ENCODE peak calls at places on chromosome 22, in ten cellular contexts. G is transverse colon, V is prostate gland, I is right lobe of liver, Q is testis, Z is HCT116, U is K562, N is body of pancreas, S is ovary, E is endothelial cell of umbilical vein. C is an unnamed sample. For H3K4me1, the result is how much of the 10 kb centered on the place peaks cover.

GRCh38 chr22:19466848-19467752 is 11.9 kb downstream of the UFD1 start:
- DNase-seq in U (no peak), S (no peak), I (peak), Q (no peak), N (no peak), V (no peak), E (no peak), Z (no peak), G (no peak), C (no peak)

GRCh38 chr22:23884133-23884532 is 10.1 kb upstream of the MIF start:
- DNase-seq in I (no peak), Z (no peak), Q (no peak), U (no peak), V (no peak), N (no peak), G (no peak), E (no peak), S (no peak), C (no peak)

GRCh38 chr22:32324505-32325415 is 32.9 kb upstream of the RFPL3 start:
- DNase-seq in U (no peak), G (no peak), E (no peak), V (no peak), I (peak), S (no peak), Z (no peak), N (no peak), Q (peak), C (no peak)

GRCh38 chr22:25775501-25775900 is 33.5 kb downstream of the MYO18B start:
- DNase-seq in N (no peak), U (no peak), E (no peak), Q (no peak), I (no peak), Z (no peak), G (no peak), V (no peak), S (no peak), C (no peak)

GRCh38 chr22:37139762-37140161 is 10.0 kb downstream of the IL2RB start:
- DNase-seq in N (no peak), V (no peak), G (no peak), U (peak), S (no peak), Q (no peak), E (no peak), Z (no peak), I (no peak), C (no peak)

GRCh38 chr22:34096770-34097169 is 176.5 kb upstream of the LARGE1 start:
- DNase-seq in G (no peak), S (no peak), N (no peak), Z (no peak), I (no peak), V (no peak), E (no peak), Q (no peak), U (no peak), C (no peak)

GRCh38 chr22:22755778-22756100 is 111.3 kb downstream of the GGTLC2 start:
- DNase-seq in G (no peak), U (no peak), E (no peak), Q (no peak), S (no peak), Z (no peak), N (no peak), I (no peak), V (no peak), C (no peak)

GRCh38 chr22:24101966-24102365 is 79.3 kb upstream of the SUSD2 start:
- DNase-seq in N (no peak), Q (no peak), Z (no peak), S (no peak), G (no peak), V (no peak), U (no peak), E (no peak), I (peak), C (peak)

GRCh38 chr22:48254311-48254873 is 1491.9 kb downstream of the TBC1D22A start:
- DNase-seq in S (no peak), I (no peak), Z (no peak), V (peak), Q (peak), U (no peak), E (no peak), N (no peak), G (peak), C (no peak)

GRCh38 chr22:19852177-19852781 is 2.4 kb downstream of the GNB1L start:
- DNase-seq in S (no peak), N (no peak), Z (no peak), V (no peak), E (no peak), U (peak), I (no peak), G (no peak), Q (no peak), C (no peak)

DNA sequence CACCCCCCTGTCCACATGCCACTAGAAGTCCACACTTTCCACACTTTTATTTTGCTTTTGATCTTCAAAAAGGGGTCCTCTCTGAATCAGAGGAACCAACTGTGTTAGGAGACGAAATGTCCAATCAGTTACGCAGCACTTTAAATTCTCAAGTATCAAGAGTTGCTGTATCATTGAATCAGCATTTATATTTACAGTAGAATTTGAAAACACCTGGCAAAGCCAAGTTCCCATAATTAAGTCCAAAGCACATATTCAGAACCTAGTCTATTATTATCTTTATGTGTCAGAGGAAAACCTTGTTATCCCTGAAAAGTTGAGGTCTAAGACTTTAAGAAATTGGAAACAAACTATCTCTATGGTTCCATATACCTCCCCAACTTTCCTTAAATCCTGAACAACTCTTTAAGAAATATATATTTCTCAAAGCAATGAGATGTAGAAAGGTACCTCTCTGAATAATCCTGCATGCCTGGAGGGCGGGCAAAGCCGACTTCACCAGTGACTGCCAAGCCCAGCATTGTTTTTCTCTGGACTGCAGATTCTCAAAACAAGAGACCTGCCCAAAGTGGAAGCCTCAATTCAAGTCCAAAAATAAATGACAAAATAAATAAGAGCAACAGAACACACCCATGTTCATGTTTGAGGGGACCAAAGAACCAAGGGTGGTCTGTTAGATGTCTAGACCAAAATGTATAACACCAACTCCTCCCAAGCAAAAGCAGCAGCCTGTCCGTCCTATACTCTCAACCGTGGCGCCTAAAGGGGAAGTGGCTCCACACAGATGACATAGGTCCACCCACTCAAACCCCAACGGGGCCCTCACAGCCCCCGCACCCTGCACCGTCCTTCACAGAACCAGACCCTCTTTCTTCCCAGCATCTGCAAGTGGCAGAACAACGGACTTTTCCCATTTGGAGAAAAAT is 76.0 kb upstream of the ARFGAP3 start:
- DNase-seq in Q (no peak), S (no peak), G (no peak), E (no peak), V (no peak), I (peak), U (peak), N (no peak), Z (no peak), C (peak)
- TF ChIP-seq POLR2A in Q (no peak), S (no peak), G (no peak), E (no peak), V (no peak), I (no peak), U (no peak), N (no peak), Z (no peak), C (no peak)

GRCh38 chr22:29268511-29269229 is 602 bp downstream of the EWSR1 start:
- DNase-seq in Q (peak), G (peak), Z (peak), N (peak), U (peak), I (peak), S (peak), V (peak), E (peak), C (peak)
- H3K4me1 ChIP-seq in Q (under half), G (half or more), Z (under half), N (half or more), U (under half), I (under half), S (under half), V (under half), E (under half), C (half or more)

GRCh38 chr22:43923631-43924548 is at the start of gene PNPLA3:
- DNase-seq in U (peak), G (peak), S (peak), Q (peak), N (peak), I (peak), Z (peak), E (peak), V (peak), C (peak)
- TF ChIP-seq POLR2A in U (no peak), G (peak), S (no peak), Q (no peak), N (peak), I (peak), Z (peak), E (peak), V (peak), C (no peak)

GRCh38 chr22:21564411-21564810 is 3.1 kb upstream of the UBE2L3 start:
- DNase-seq in I (no peak), U (no peak), Q (no peak), N (no peak), V (no peak), S (no peak), Z (no peak), G (no peak), E (no peak), C (no peak)
- H3K4me1 ChIP-seq in I (under half), U (under half), Q (under half), N (under half), V (under half), S (under half), Z (under half), G (under half), E (under half), C (under half)

GRCh38 chr22:39363751-39364484 is 14.1 kb downstream of the SYNGR1 start:
- DNase-seq in G (no peak), N (no peak), Z (no peak), E (no peak), V (no peak), S (no peak), U (peak), I (no peak), Q (peak), C (no peak)
- TF ChIP-seq POLR2A in G (no peak), N (no peak), Z (no peak), E (no peak), V (no peak), S (no peak), U (no peak), I (no peak), Q (no peak), C (no peak)

DNA sequence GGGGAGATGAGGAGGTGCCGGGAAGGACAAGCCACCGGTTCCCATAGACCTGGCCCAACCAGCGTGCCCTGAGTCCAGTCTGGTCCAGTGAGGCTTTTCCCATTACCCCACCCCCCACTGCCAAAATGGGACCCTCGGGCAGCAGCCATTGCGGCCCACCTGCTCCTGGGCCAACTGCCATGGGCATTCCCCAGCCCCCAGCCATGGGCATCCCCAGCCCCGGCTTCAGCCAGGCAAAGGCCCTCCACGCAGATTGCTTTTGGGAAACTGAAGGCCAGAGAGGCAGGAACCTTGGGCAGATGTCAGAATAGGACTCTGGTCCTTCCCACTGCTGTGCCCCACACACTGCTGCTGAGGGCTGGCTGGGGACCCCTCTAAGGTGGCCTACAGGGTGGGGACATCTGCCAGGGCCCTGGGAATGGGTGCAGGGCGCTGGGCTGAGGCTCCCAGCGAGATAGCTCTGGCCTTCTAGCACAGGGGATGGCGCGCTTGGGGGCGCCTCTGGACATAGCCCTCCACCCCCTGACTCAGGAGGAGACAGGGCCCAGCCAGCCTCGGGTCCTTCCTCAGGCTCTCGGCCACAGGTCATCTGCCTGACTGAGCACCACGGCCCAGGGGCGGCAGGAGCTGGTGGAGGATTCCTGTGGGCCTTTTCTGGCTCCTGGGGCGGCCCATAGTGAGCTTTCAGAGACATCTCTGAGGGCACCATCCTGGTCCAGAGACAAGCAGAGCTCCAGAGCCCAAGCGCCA is 4.9 kb downstream of the PIM3 start:
- DNase-seq in V (no peak), G (peak), Q (no peak), Z (no peak), E (no peak), U (no peak), S (peak), I (peak), N (peak), C (peak)
- H3K4me1 ChIP-seq in V (under half), G (under half), Q (half or more), Z (under half), E (under half), U (under half), S (under half), I (under half), N (half or more), C (half or more)